ENCODE peak calls at places on chromosomes 16 and 17, in ten cellular contexts. I is adrenal gland; P is naive thymus-derived CD4-positive, alpha-beta T cell; A is tibial artery; O is neural progenitor cell; Q is cardiac fibroblast; E is ovary; D is right cardiac atrium; M is heart left ventricle; B is A549. V is an unnamed sample.

GRCh38 chr17:38921756-38922411 is 3.5 kb upstream of the LASP1NB start:
- DNase-seq in I (no peak), P (no peak), A (peak), O (no peak), Q (no peak), E (no peak), D (no peak), M (no peak), B (no peak), V (no peak)

GRCh38 chr17:66272699-66273390 is 29.6 kb upstream of the PRKCA start:
- DNase-seq in I (peak), P (no peak), A (no peak), O (no peak), Q (peak), E (no peak), D (no peak), M (no peak), B (peak), V (peak)

GRCh38 chr16:1439058-1439698 is 5.2 kb downstream of the CCDC154 start:
- DNase-seq in I (no peak), P (no peak), A (no peak), O (no peak), Q (no peak), E (no peak), D (no peak), M (no peak), B (no peak), V (no peak)

GRCh38 chr17:63760771-63761539 is 12.4 kb downstream of the CCDC47 start:
- DNase-seq in I (no peak), P (no peak), A (no peak), O (no peak), Q (no peak), E (no peak), D (no peak), M (no peak), B (peak), V (no peak)

GRCh38 chr17:9072626-9073339 is 51.5 kb downstream of the NTN1 start:
- DNase-seq in I (peak), P (no peak), A (peak), O (no peak), Q (peak), E (peak), D (peak), M (peak), B (no peak), V (no peak)

GRCh38 chr16:57707331-57707730 is 12.7 kb downstream of the DRC7 start:
- DNase-seq in I (no peak), P (no peak), A (no peak), O (no peak), Q (no peak), E (no peak), D (no peak), M (no peak), B (no peak), V (no peak)

GRCh38 chr16:53905028-53905427 is 201.1 kb downstream of the FTO start:
- DNase-seq in I (no peak), P (no peak), A (no peak), O (no peak), Q (no peak), E (no peak), D (no peak), M (no peak), B (no peak), V (no peak)

GRCh38 chr16:80199614-80200013 is 341.2 kb upstream of the DYNLRB2 start:
- DNase-seq in I (no peak), P (no peak), A (no peak), O (no peak), Q (no peak), E (no peak), D (no peak), M (no peak), B (no peak), V (no peak)

GRCh38 chr17:55266051-55266957 is 1.5 kb downstream of the HLF start:
- DNase-seq in I (peak), P (no peak), A (no peak), O (peak), Q (no peak), E (peak), D (no peak), M (no peak), B (no peak), V (no peak)

GRCh38 chr16:81636298-81636960 is 142.7 kb upstream of the PLCG2 start:
- DNase-seq in I (no peak), P (no peak), A (no peak), O (no peak), Q (peak), E (no peak), D (no peak), M (no peak), B (no peak), V (no peak)

GRCh38 chr17:1724869-1725641 is 551 bp downstream of the WDR81 start:
- DNase-seq in I (no peak), P (no peak), A (peak), O (peak), Q (no peak), E (no peak), D (peak), M (no peak), B (no peak), V (no peak)

GRCh38 chr17:1724351-1724868 is at the start of gene WDR81:
- DNase-seq in I (peak), P (peak), A (peak), O (peak), Q (peak), E (peak), D (peak), M (peak), B (peak), V (no peak)

GRCh38 chr17:1716912-1717695 is 6.9 kb upstream of the TLCD2 start:
- DNase-seq in I (peak), P (peak), A (peak), O (peak), Q (peak), E (peak), D (peak), M (peak), B (peak), V (peak)

GRCh38 chr17:1718362-1719165 is 5.9 kb upstream of the WDR81 start:
- DNase-seq in I (no peak), P (no peak), A (peak), O (no peak), Q (no peak), E (peak), D (no peak), M (peak), B (no peak), V (no peak)

GRCh38 chr17:1720856-1721386 is 3.6 kb upstream of the WDR81 start:
- DNase-seq in I (peak), P (peak), A (peak), O (peak), Q (peak), E (peak), D (peak), M (peak), B (peak), V (no peak)
- H3K4me3 ChIP-seq in I (no peak), P (no peak), A (no peak), O (no peak), Q (no peak), E (no peak), D (no peak), M (no peak), B (no peak), V (no peak)

GRCh38 chr17:50344712-50345380 is 1.1 kb upstream of the XYLT2 start:
- DNase-seq in I (peak), P (no peak), A (peak), O (no peak), Q (no peak), E (no peak), D (no peak), M (no peak), B (no peak), V (no peak)
- H3K4me3 ChIP-seq in I (no peak), P (peak), A (no peak), O (no peak), Q (no peak), E (no peak), D (no peak), M (no peak), B (peak), V (no peak)

GRCh38 chr16:67571981-67572431 is 9.7 kb downstream of the CTCF start:
- DNase-seq in I (no peak), P (no peak), A (no peak), O (no peak), Q (peak), E (no peak), D (no peak), M (no peak), B (no peak), V (peak)
- H3K4me3 ChIP-seq in I (no peak), P (no peak), A (no peak), O (no peak), Q (no peak), E (no peak), D (no peak), M (no peak), B (no peak), V (no peak)

DNA sequence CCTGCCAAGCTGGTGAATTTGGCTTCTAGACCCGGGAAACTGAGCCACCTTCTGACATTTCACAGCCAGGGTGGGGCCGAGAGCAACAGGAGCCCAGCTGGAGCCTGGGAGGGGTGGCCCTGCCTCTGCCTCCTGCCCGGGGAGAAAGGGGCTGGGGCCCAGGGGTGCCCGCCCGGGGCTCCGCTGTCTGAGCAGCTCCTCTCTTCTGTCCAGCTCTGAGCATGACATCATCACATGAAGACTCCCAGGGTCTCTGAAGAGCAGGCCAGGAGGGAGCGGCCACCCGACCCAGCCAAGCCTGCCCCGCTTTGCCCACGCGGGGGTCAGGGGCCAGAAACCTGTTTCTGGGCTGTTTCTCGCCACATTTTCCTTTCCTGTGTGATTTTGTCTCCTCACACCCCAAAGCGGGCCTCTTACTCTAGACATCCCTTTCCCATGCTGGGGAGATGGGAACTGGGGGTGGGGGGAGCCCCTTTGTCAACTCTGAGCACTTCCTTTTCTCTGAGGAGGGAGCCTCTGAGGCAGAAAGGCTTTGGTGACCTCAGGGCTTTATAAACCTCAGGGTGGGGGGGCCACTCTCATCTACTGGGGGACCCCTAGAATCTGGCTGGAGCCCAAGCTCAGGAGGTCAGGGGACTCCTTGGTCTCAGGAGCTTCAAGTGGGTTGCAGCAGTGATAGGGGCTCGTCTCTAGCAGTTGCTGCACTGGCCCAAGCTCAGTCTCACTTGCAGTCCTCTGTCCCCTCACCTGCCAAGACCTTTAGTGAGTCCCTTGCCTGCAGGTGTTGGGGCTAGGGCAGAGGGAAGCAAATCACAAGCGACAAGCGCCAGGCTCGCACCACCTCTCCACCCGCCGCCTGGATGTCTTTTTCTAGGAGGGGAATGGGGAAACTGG is 7.6 kb downstream of the UBALD2 start:
- DNase-seq in I (no peak), P (no peak), A (no peak), O (no peak), Q (no peak), E (no peak), D (no peak), M (peak), B (no peak), V (no peak)
- H3K4me3 ChIP-seq in I (no peak), P (peak), A (peak), O (no peak), Q (no peak), E (no peak), D (no peak), M (no peak), B (no peak), V (no peak)

GRCh38 chr16:11494029-11494428 is 92.7 kb downstream of the LITAF start:
- DNase-seq in I (no peak), P (no peak), A (no peak), O (no peak), Q (no peak), E (no peak), D (no peak), M (no peak), B (no peak), V (no peak)

GRCh38 chr16:11492808-11493530 is 93.8 kb downstream of the LITAF start:
- DNase-seq in I (no peak), P (no peak), A (no peak), O (no peak), Q (no peak), E (no peak), D (no peak), M (no peak), B (no peak), V (no peak)

GRCh38 chr16:11495066-11495407 is 91.7 kb downstream of the LITAF start:
- DNase-seq in I (no peak), P (no peak), A (no peak), O (no peak), Q (no peak), E (no peak), D (no peak), M (no peak), B (no peak), V (no peak)

GRCh38 chr16:11494433-11494832 is 92.3 kb downstream of the LITAF start:
- DNase-seq in I (no peak), P (no peak), A (no peak), O (no peak), Q (no peak), E (no peak), D (no peak), M (no peak), B (no peak), V (no peak)

GRCh38 chr16:11493531-11493929 is 93.2 kb downstream of the LITAF start:
- DNase-seq in I (no peak), P (no peak), A (no peak), O (no peak), Q (no peak), E (no peak), D (no peak), M (no peak), B (no peak), V (no peak)
- H3K4me3 ChIP-seq in I (no peak), P (no peak), A (no peak), O (no peak), Q (no peak), E (no peak), D (no peak), M (no peak), B (no peak), V (no peak)